ENCODE peak calls at places on chromosomes 6 and 20, in seven cellular contexts. F is NB4, X is GM23338, B is body of pancreas, P is astrocyte of the spinal cord, E is MM.1S, O is fibroblast of mammary gland. Y is an unnamed sample.

GRCh38 chr20:58571942-58572666 is 56.9 kb upstream of the APCDD1L start:
- DNase-seq in F (no peak), X (no peak), B (no peak), P (peak), E (no peak), O (no peak), Y (no peak)

GRCh38 chr6:17394192-17394611 is 807 bp downstream of the CAP2 start:
- DNase-seq in F (peak), X (peak), B (peak), P (peak), E (peak), O (peak), Y (no peak)

GRCh38 chr6:37761872-37762271 is 57.7 kb upstream of the ZFAND3 start:
- DNase-seq in F (no peak), X (no peak), B (no peak), P (no peak), E (no peak), O (no peak), Y (no peak)

GRCh38 chr20:11207749-11208502 is 534.1 kb upstream of the JAG1 start:
- DNase-seq in F (no peak), X (no peak), B (peak), P (peak), E (no peak), O (peak), Y (no peak)

GRCh38 chr6:97465877-97466710 is 183.1 kb upstream of the MMS22L start:
- DNase-seq in F (no peak), X (peak), B (no peak), P (no peak), E (no peak), O (no peak), Y (no peak)

GRCh38 chr6:6591778-6592388 is 3.4 kb downstream of the LY86 start:
- DNase-seq in F (peak), X (no peak), B (no peak), P (no peak), E (no peak), O (no peak), Y (peak)

GRCh38 chr20:59598625-59599310 is 5.6 kb upstream of the PHACTR3 start:
- DNase-seq in F (peak), X (peak), B (peak), P (no peak), E (peak), O (peak), Y (peak)

GRCh38 chr20:59784365-59785117 is 148.9 kb downstream of the SYCP2 start:
- DNase-seq in F (no peak), X (no peak), B (no peak), P (no peak), E (no peak), O (no peak), Y (no peak)

GRCh38 chr6:38176797-38177751 is 357.5 kb downstream of the ZFAND3 start:
- DNase-seq in F (no peak), X (peak), B (peak), P (no peak), E (no peak), O (peak), Y (no peak)

GRCh38 chr20:54098044-54098443 is 27.6 kb upstream of the BCAS1 start:
- DNase-seq in F (no peak), X (no peak), B (no peak), P (no peak), E (no peak), O (no peak), Y (no peak)

GRCh38 chr6:79152269-79152737 is 74.2 kb upstream of the PHIP start:
- DNase-seq in F (no peak), X (peak), B (no peak), P (peak), E (no peak), O (no peak), Y (no peak)

GRCh38 chr6:61809004-61809595 is 476.9 kb downstream of the KHDRBS2 start:
- DNase-seq in F (peak), X (peak), B (no peak), P (no peak), E (peak), O (peak), Y (peak)

GRCh38 chr6:49462071-49462470 is 982 bp downstream of the MMUT start:
- DNase-seq in F (peak), X (no peak), B (no peak), P (no peak), E (no peak), O (peak), Y (no peak)

GRCh38 chr20:41276317-41276751 is 41.2 kb downstream of the ZHX3 start:
- DNase-seq in F (no peak), X (no peak), B (no peak), P (peak), E (no peak), O (peak), Y (no peak)

GRCh38 chr20:40868568-40869223 is 159.9 kb upstream of the TOP1 start:
- DNase-seq in F (no peak), X (no peak), B (no peak), P (peak), E (no peak), O (peak), Y (no peak)

GRCh38 chr20:4794846-4795245 is 73.1 kb downstream of the PRND start:
- DNase-seq in F (no peak), X (no peak), B (no peak), P (peak), E (peak), O (peak), Y (peak)

GRCh38 chr6:53862517-53863457 is 68.0 kb downstream of the LRRC1 start:
- DNase-seq in F (no peak), X (no peak), B (no peak), P (peak), E (no peak), O (peak), Y (no peak)

GRCh38 chr6:16121339-16121738 is 7.5 kb upstream of the MYLIP start:
- DNase-seq in F (no peak), X (no peak), B (no peak), P (no peak), E (no peak), O (no peak), Y (no peak)

GRCh38 chr20:50601511-50602431 is 89.6 kb downstream of the RIPOR3 start:
- DNase-seq in F (peak), X (no peak), B (no peak), P (no peak), E (peak), O (no peak), Y (no peak)

GRCh38 chr6:2763876-2764540 is 1.2 kb upstream of the WRNIP1 start:
- DNase-seq in F (peak), X (peak), B (no peak), P (no peak), E (no peak), O (no peak), Y (no peak)

GRCh38 chr6:157867155-157867559 is 44.1 kb downstream of the SNX9 start:
- DNase-seq in F (no peak), X (no peak), B (no peak), P (peak), E (no peak), O (peak), Y (no peak)

GRCh38 chr20:39338977-39339376 is 376.8 kb downstream of the DHX35 start:
- DNase-seq in F (peak), X (no peak), B (no peak), P (no peak), E (no peak), O (peak), Y (peak)

GRCh38 chr20:46558511-46558959 is 8.1 kb upstream of the OCSTAMP start:
- DNase-seq in F (no peak), X (no peak), B (no peak), P (peak), E (no peak), O (peak), Y (no peak)

GRCh38 chr20:46557231-46557956 is 6.9 kb upstream of the OCSTAMP start:
- DNase-seq in F (no peak), X (no peak), B (no peak), P (no peak), E (no peak), O (peak), Y (no peak)

GRCh38 chr20:46562009-46562372 is 11.5 kb upstream of the OCSTAMP start:
- DNase-seq in F (no peak), X (no peak), B (no peak), P (no peak), E (no peak), O (no peak), Y (no peak)

GRCh38 chr20:46559001-46559400 is 8.5 kb upstream of the OCSTAMP start:
- DNase-seq in F (no peak), X (no peak), B (no peak), P (no peak), E (no peak), O (no peak), Y (no peak)

GRCh38 chr20:46559685-46560440 is 9.4 kb upstream of the OCSTAMP start:
- DNase-seq in F (no peak), X (no peak), B (no peak), P (no peak), E (no peak), O (no peak), Y (no peak)
- H3K4me3 ChIP-seq in F (no peak), X (no peak), B (no peak), P (no peak), E (no peak), O (no peak), Y (no peak)

DNA sequence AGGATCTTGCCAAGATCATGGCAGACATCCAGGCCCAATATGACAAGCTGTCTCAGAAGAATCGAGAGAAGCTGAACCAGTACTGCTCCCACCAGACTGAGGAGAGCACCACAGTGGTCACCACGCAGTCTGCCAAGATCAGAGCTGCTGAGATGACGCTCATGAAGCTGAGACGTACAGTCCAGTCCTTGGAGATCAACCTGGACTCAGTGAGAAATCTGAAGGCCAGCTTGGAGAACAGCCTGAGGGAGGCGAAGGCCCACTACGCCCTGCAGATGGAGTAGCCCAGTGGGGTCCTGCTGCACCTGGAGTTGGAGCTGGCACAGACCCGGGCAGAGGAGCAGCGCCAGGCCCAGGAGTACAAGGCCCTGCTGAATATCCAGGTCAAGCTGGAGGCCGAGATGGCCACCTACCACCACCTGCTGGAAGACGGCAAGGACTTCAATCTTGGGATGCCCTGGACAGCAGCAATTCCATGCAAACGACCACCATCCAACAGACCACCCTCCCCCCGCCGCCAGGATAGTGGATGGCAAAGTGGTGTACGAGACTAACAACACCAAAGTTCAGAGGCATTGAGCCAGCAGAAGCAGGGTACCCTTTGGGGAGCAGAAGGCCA is 44.7 kb upstream of the GRM4 start:
- DNase-seq in F (no peak), X (peak), B (no peak), P (no peak), E (no peak), O (no peak), Y (no peak)
- TF ChIP-seq CTCF in F (no peak), X (no peak), B (no peak), P (no peak), E (no peak), O (no peak), Y (no peak)

DNA sequence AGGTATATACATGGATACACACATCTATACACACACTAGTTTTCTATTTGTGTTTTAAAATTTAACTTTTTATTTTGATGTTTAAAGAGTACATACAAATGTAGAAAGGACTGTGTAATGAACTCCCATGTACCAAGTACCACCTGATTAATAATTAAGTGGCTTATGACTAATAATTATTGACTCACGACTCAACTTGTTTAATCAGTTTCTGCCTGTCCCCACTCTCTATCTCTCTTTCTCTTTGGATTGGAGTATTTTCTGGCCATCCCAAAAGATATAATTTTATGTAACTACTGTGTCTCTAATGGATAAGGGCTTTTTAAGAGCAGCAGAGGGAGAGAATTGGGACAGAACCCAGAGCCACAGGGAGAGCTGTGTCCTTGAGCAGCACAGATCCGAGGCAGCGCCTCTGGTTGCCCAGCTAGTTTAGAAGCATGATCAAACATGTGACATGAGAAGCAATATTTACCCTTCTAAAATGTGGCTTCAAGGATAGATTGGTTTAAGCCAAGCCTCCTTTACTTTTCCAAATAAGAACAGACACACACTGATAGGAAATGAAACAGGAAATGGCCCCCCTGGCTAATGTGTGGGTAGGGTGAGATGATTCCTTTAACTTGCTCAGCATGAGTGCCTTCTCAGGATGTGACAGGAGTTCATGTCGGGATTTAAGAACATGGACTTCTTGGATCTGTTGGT is 81.0 kb downstream of the ERMARD start:
- DNase-seq in F (no peak), X (no peak), B (peak), P (no peak), E (no peak), O (peak), Y (no peak)
- H3K4me3 ChIP-seq in F (no peak), X (no peak), B (no peak), P (no peak), E (no peak), O (no peak), Y (no peak)

GRCh38 chr6:89260832-89261231 is 43.7 kb upstream of the GABRR1 start:
- DNase-seq in F (peak), X (no peak), B (no peak), P (no peak), E (no peak), O (no peak), Y (no peak)
- TF ChIP-seq CTCF in F (no peak), X (no peak), B (no peak), P (no peak), E (no peak), O (no peak), Y (no peak)